ENCODE peak calls at places on chromosomes 5 and 9, in nine cellular contexts. M, O, R, C, G, A, V, S and H are unnamed samples.

GRCh38 chr5:66821626-66822429 is 225.6 kb downstream of the MAST4 start:
- DNase-seq in S (peak), O (no peak), A (no peak), V (no peak), G (no peak), C (no peak), M (no peak), R (no peak), H (no peak)

GRCh38 chr9:4656621-4657020 is 5.5 kb upstream of the PLPP6 start:
- DNase-seq in S (no peak), O (no peak), A (no peak), G (no peak), C (no peak), V (no peak), R (no peak), M (no peak), H (no peak)

GRCh38 chr9:77856615-77857014 is 175.0 kb downstream of the GNAQ start:
- DNase-seq in A (no peak), O (no peak), V (no peak), C (no peak), M (no peak), S (no peak), R (no peak), G (no peak), H (no peak)

GRCh38 chr9:107624216-107624948 is 134.8 kb upstream of the KLF4 start:
- DNase-seq in M (peak), S (no peak), C (no peak), O (no peak), V (no peak), G (no peak), R (no peak), A (no peak), H (no peak)

GRCh38 chr9:136292591-136293448 is 11.1 kb downstream of the CCDC187 start:
- DNase-seq in C (no peak), A (no peak), V (no peak), O (no peak), S (no peak), R (no peak), G (no peak), M (no peak), H (no peak)

GRCh38 chr9:130043654-130044623 is 950 bp upstream of the FNBP1 start:
- DNase-seq in S (no peak), C (no peak), A (no peak), M (peak), G (no peak), O (no peak), V (peak), R (peak), H (no peak)

GRCh38 chr5:3843691-3844090 is 248.1 kb downstream of the IRX1 start:
- DNase-seq in A (no peak), M (no peak), R (no peak), S (no peak), G (no peak), O (no peak), V (no peak), C (no peak), H (no peak)

GRCh38 chr5:101429241-101429640 is 526.2 kb upstream of the ST8SIA4 start:
- DNase-seq in O (no peak), S (no peak), R (no peak), G (peak), A (no peak), M (peak), C (no peak), V (no peak), H (no peak)

GRCh38 chr5:60810438-60811085 is 33.5 kb downstream of the ELOVL7 start:
- DNase-seq in A (peak), C (no peak), G (no peak), O (no peak), S (no peak), M (peak), V (no peak), R (no peak), H (peak)

GRCh38 chr9:22047596-22047995 is 38.5 kb upstream of the CDKN2B start:
- DNase-seq in V (no peak), R (no peak), M (no peak), A (no peak), S (no peak), C (no peak), G (no peak), O (no peak), H (no peak)
- H3K4me3 ChIP-seq in V (no peak), R (no peak), M (no peak), A (no peak), S (no peak), C (no peak), G (no peak), O (no peak), H (no peak)

GRCh38 chr5:163653526-163653925 is 148.1 kb downstream of the MAT2B start:
- DNase-seq in S (no peak), O (no peak), M (no peak), G (no peak), R (no peak), C (no peak), A (no peak), V (no peak), H (no peak)
- TF ChIP-seq CTCF in S (no peak), O (no peak), M (no peak), G (no peak), R (no peak), C (no peak), A (no peak), V (no peak), H (no peak)

DNA sequence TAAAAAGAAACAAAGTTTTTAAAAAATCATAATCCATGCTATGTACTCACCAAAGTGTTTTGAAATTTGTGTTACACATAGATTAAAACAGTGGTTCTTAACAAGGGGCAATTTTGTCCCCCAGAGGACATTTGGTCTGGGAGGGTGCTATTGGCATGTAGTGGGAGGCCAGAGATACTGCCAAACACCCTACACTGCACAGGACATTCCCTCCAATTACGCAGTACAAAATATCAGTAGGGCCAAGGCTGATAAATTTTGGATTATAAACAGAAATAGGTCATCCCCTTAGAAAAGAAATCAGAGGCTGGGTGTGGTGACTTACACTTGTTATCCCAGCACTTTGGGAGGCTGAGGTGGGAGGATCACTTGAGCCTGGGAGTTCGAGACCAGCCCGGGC is 38.9 kb downstream of the ELL2 start:
- DNase-seq in S (no peak), O (no peak), A (no peak), G (no peak), R (no peak), V (no peak), C (no peak), M (no peak), H (no peak)
- H3K4me3 ChIP-seq in S (no peak), O (no peak), A (no peak), G (no peak), R (no peak), V (no peak), C (no peak), M (no peak), H (no peak)

GRCh38 chr5:12845549-12846159 is 941.4 kb upstream of the CTNND2 start:
- DNase-seq in A (no peak), G (no peak), O (no peak), C (no peak), M (no peak), V (no peak), R (peak), S (peak), H (no peak)
- TF ChIP-seq CTCF in A (no peak), G (no peak), O (no peak), C (no peak), M (no peak), V (no peak), R (no peak), S (no peak), H (no peak)

GRCh38 chr9:137406085-137406773 is 16.7 kb downstream of the EXD3 start:
- DNase-seq in A (no peak), M (no peak), G (no peak), V (no peak), C (no peak), R (no peak), S (no peak), O (no peak), H (no peak)

GRCh38 chr9:137408651-137409405 is 14.1 kb downstream of the EXD3 start:
- DNase-seq in G (no peak), O (no peak), R (no peak), C (no peak), S (no peak), A (no peak), M (no peak), V (no peak), H (no peak)

GRCh38 chr9:137407590-137408300 is 15.2 kb downstream of the EXD3 start:
- DNase-seq in M (peak), A (no peak), O (no peak), C (peak), R (no peak), G (no peak), S (no peak), V (no peak), H (no peak)

GRCh38 chr9:137405677-137406081 is 17.3 kb downstream of the EXD3 start:
- DNase-seq in R (no peak), M (no peak), A (no peak), S (no peak), G (no peak), O (no peak), V (no peak), C (no peak), H (no peak)

GRCh38 chr9:137406876-137407589 is 15.9 kb downstream of the EXD3 start:
- DNase-seq in V (peak), G (no peak), O (no peak), R (peak), S (no peak), A (peak), M (peak), C (no peak), H (no peak)
- H3K4me3 ChIP-seq in V (peak), G (peak), O (no peak), R (peak), S (no peak), A (peak), M (peak), C (peak), H (peak)

DNA sequence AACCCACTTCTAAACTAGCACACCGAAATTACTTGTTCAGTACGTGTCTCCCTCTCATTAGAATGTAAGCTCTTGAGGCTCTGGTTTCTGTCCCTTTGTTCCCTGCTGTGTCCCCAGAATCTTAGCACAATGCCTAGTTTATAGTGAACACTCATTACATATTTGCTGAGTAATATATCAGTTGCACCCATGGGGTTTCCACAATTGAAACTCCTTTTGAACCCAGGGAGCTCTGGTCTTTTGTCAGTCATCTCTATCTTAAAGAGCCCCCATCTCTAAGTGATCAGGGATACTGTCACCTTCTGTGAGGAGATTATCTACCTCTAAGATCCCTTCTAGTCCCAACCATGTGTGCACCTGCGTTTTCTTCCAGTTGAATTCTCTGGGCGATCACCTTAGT is 12.8 kb downstream of the CAMK4 start:
- DNase-seq in V (no peak), C (no peak), G (no peak), O (no peak), S (no peak), M (no peak), R (no peak), A (no peak), H (no peak)
- TF ChIP-seq CTCF in V (no peak), C (no peak), G (no peak), O (no peak), S (no peak), M (no peak), R (no peak), A (no peak), H (no peak)